ENCODE peak calls at places on chromosome 21, in nine cellular contexts. One of them, this sample, is unnamed.

GRCh38 chr21:46052703-46053651 is 44.9 kb upstream of the COL6A2 start:
- DNase-seq in neural progenitor cell: no peak
- DNase-seq in testis: peak
- DNase-seq in HFF-Myc: no peak
- DNase-seq in AG10803: peak
- DNase-seq in A549: peak
- DNase-seq in endodermal cell: no peak
- DNase-seq in H7: peak
- DNase-seq in transverse colon: no peak
- DNase-seq in this sample: peak

GRCh38 chr21:42395302-42395701 is 550 bp downstream of the TMPRSS3 start:
- DNase-seq in neural progenitor cell: no peak
- DNase-seq in testis: no peak
- DNase-seq in HFF-Myc: no peak
- DNase-seq in AG10803: no peak
- DNase-seq in A549: no peak
- DNase-seq in endodermal cell: no peak
- DNase-seq in H7: no peak
- DNase-seq in transverse colon: peak
- DNase-seq in this sample: no peak

GRCh38 chr21:45479691-45480675 is 62.3 kb downstream of the SLC19A1 start:
- DNase-seq in neural progenitor cell: no peak
- DNase-seq in testis: no peak
- DNase-seq in HFF-Myc: no peak
- DNase-seq in AG10803: no peak
- DNase-seq in A549: no peak
- DNase-seq in endodermal cell: no peak
- DNase-seq in H7: no peak
- DNase-seq in transverse colon: no peak
- DNase-seq in this sample: no peak

GRCh38 chr21:42653492-42654061 is at the start of gene PDE9A:
- DNase-seq in neural progenitor cell: peak
- DNase-seq in testis: no peak
- DNase-seq in HFF-Myc: no peak
- DNase-seq in AG10803: no peak
- DNase-seq in A549: no peak
- DNase-seq in endodermal cell: peak
- DNase-seq in H7: peak
- DNase-seq in transverse colon: peak
- DNase-seq in this sample: no peak

GRCh38 chr21:44975720-44976555 is 36.1 kb downstream of the SLX9 start:
- DNase-seq in neural progenitor cell: no peak
- DNase-seq in testis: no peak
- DNase-seq in HFF-Myc: no peak
- DNase-seq in AG10803: no peak
- DNase-seq in A549: no peak
- DNase-seq in endodermal cell: no peak
- DNase-seq in H7: no peak
- DNase-seq in transverse colon: no peak
- DNase-seq in this sample: no peak

GRCh38 chr21:42027804-42028753 is 17.9 kb upstream of the ZBTB21 start:
- DNase-seq in neural progenitor cell: no peak
- DNase-seq in testis: no peak
- DNase-seq in HFF-Myc: no peak
- DNase-seq in AG10803: peak
- DNase-seq in A549: no peak
- DNase-seq in endodermal cell: no peak
- DNase-seq in H7: no peak
- DNase-seq in transverse colon: no peak
- DNase-seq in this sample: no peak

GRCh38 chr21:44531606-44532128 is 8.3 kb downstream of the KRTAP10-1 start:
- DNase-seq in neural progenitor cell: no peak
- DNase-seq in testis: no peak
- DNase-seq in HFF-Myc: no peak
- DNase-seq in AG10803: no peak
- DNase-seq in A549: no peak
- DNase-seq in endodermal cell: peak
- DNase-seq in H7: peak
- DNase-seq in transverse colon: peak
- DNase-seq in this sample: no peak

GRCh38 chr21:45818904-45819285 is 162.7 kb upstream of the COL6A1 start:
- DNase-seq in neural progenitor cell: no peak
- DNase-seq in testis: no peak
- DNase-seq in HFF-Myc: peak
- DNase-seq in AG10803: peak
- DNase-seq in A549: peak
- DNase-seq in endodermal cell: no peak
- DNase-seq in H7: peak
- DNase-seq in transverse colon: no peak
- DNase-seq in this sample: peak

GRCh38 chr21:41953831-41954653 is at the start of gene C2CD2:
- DNase-seq in neural progenitor cell: peak
- DNase-seq in testis: no peak
- DNase-seq in HFF-Myc: peak
- DNase-seq in AG10803: peak
- DNase-seq in A549: peak
- DNase-seq in endodermal cell: peak
- DNase-seq in H7: peak
- DNase-seq in transverse colon: peak
- DNase-seq in this sample: peak

GRCh38 chr21:45912611-45913415 is 68.8 kb upstream of the COL6A1 start:
- DNase-seq in neural progenitor cell: no peak
- DNase-seq in testis: no peak
- DNase-seq in HFF-Myc: no peak
- DNase-seq in AG10803: no peak
- DNase-seq in A549: no peak
- DNase-seq in endodermal cell: no peak
- DNase-seq in H7: no peak
- DNase-seq in transverse colon: no peak
- DNase-seq in this sample: no peak

GRCh38 chr21:38277501-38278111 is 20.8 kb downstream of the KCNJ15 start:
- DNase-seq in neural progenitor cell: no peak
- DNase-seq in testis: no peak
- DNase-seq in HFF-Myc: peak
- DNase-seq in AG10803: peak
- DNase-seq in A549: peak
- DNase-seq in endodermal cell: no peak
- DNase-seq in H7: no peak
- DNase-seq in transverse colon: no peak
- DNase-seq in this sample: peak

GRCh38 chr21:38661296-38662223 is 144.2 kb upstream of the ETS2 start:
- DNase-seq in neural progenitor cell: peak
- DNase-seq in testis: no peak
- DNase-seq in HFF-Myc: no peak
- DNase-seq in AG10803: peak
- DNase-seq in A549: peak
- DNase-seq in endodermal cell: peak
- DNase-seq in H7: peak
- DNase-seq in transverse colon: peak
- DNase-seq in this sample: peak

GRCh38 chr21:26157842-26158241 is 12.7 kb downstream of the APP start:
- DNase-seq in neural progenitor cell: no peak
- DNase-seq in testis: no peak
- DNase-seq in HFF-Myc: no peak
- DNase-seq in AG10803: no peak
- DNase-seq in A549: no peak
- DNase-seq in endodermal cell: no peak
- DNase-seq in H7: no peak
- DNase-seq in transverse colon: no peak
- DNase-seq in this sample: no peak

GRCh38 chr21:37593740-37594471 is 227.3 kb downstream of the DYRK1A start:
- DNase-seq in neural progenitor cell: peak
- DNase-seq in testis: no peak
- DNase-seq in HFF-Myc: no peak
- DNase-seq in AG10803: no peak
- DNase-seq in A549: no peak
- DNase-seq in endodermal cell: peak
- DNase-seq in H7: no peak
- DNase-seq in transverse colon: no peak
- DNase-seq in this sample: no peak

GRCh38 chr21:46092026-46092764 is 5.7 kb upstream of the COL6A2 start:
- DNase-seq in neural progenitor cell: no peak
- DNase-seq in testis: peak
- DNase-seq in HFF-Myc: peak
- DNase-seq in AG10803: peak
- DNase-seq in A549: no peak
- DNase-seq in endodermal cell: no peak
- DNase-seq in H7: no peak
- DNase-seq in transverse colon: peak
- DNase-seq in this sample: peak

GRCh38 chr21:33238565-33239255 is 9.0 kb downstream of the IFNAR2 start:
- DNase-seq in neural progenitor cell: no peak
- DNase-seq in testis: no peak
- DNase-seq in HFF-Myc: no peak
- DNase-seq in AG10803: no peak
- DNase-seq in A549: no peak
- DNase-seq in endodermal cell: no peak
- DNase-seq in H7: no peak
- DNase-seq in transverse colon: peak
- DNase-seq in this sample: no peak
- H3K4me3 ChIP-seq in neural progenitor cell: no peak
- H3K4me3 ChIP-seq in testis: no peak
- H3K4me3 ChIP-seq in HFF-Myc: no peak
- H3K4me3 ChIP-seq in AG10803: no peak
- H3K4me3 ChIP-seq in A549: no peak
- H3K4me3 ChIP-seq in endodermal cell: no peak
- H3K4me3 ChIP-seq in H7: no peak
- H3K4me3 ChIP-seq in transverse colon: no peak
- H3K4me3 ChIP-seq in this sample: no peak

DNA sequence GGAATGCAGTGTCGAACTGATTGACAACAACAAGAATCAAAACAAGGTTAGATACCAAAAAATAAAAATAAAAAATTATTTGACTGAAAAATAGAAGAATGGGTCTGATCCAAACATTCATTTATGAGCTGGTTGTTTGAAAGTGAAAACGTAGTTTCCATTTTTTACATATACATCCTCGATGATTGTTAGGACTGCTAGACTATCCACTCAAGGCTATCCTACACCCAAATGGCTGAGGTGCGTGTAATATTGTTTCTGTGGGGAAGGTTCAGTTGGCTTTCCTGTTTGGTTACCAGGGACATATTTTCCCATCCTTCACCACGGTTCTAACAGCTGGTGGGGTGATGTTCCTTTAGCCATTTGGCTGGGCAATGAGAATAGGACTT is 66.2 kb downstream of the MAP3K7CL start:
- DNase-seq in neural progenitor cell: no peak
- DNase-seq in testis: no peak
- DNase-seq in HFF-Myc: no peak
- DNase-seq in AG10803: no peak
- DNase-seq in A549: no peak
- DNase-seq in endodermal cell: no peak
- DNase-seq in H7: no peak
- DNase-seq in transverse colon: no peak
- DNase-seq in this sample: no peak
- H3K4me3 ChIP-seq in neural progenitor cell: no peak
- H3K4me3 ChIP-seq in testis: no peak
- H3K4me3 ChIP-seq in HFF-Myc: no peak
- H3K4me3 ChIP-seq in AG10803: no peak
- H3K4me3 ChIP-seq in A549: peak
- H3K4me3 ChIP-seq in endodermal cell: no peak
- H3K4me3 ChIP-seq in H7: no peak
- H3K4me3 ChIP-seq in transverse colon: no peak
- H3K4me3 ChIP-seq in this sample: no peak

GRCh38 chr21:34521561-34521960 is 9.6 kb upstream of the KCNE1 start:
- DNase-seq in neural progenitor cell: no peak
- DNase-seq in testis: no peak
- DNase-seq in HFF-Myc: no peak
- DNase-seq in AG10803: no peak
- DNase-seq in A549: no peak
- DNase-seq in endodermal cell: no peak
- DNase-seq in H7: no peak
- DNase-seq in transverse colon: no peak
- DNase-seq in this sample: no peak
- H3K4me3 ChIP-seq in neural progenitor cell: no peak
- H3K4me3 ChIP-seq in testis: no peak
- H3K4me3 ChIP-seq in HFF-Myc: no peak
- H3K4me3 ChIP-seq in AG10803: no peak
- H3K4me3 ChIP-seq in A549: no peak
- H3K4me3 ChIP-seq in endodermal cell: no peak
- H3K4me3 ChIP-seq in H7: no peak
- H3K4me3 ChIP-seq in transverse colon: no peak
- H3K4me3 ChIP-seq in this sample: no peak

GRCh38 chr21:22421416-22422190 is 1423.4 kb downstream of the NCAM2 start:
- DNase-seq in neural progenitor cell: no peak
- DNase-seq in testis: no peak
- DNase-seq in HFF-Myc: no peak
- DNase-seq in AG10803: no peak
- DNase-seq in A549: no peak
- DNase-seq in endodermal cell: no peak
- DNase-seq in H7: no peak
- DNase-seq in transverse colon: no peak
- DNase-seq in this sample: no peak
- H3K4me3 ChIP-seq in neural progenitor cell: no peak
- H3K4me3 ChIP-seq in testis: no peak
- H3K4me3 ChIP-seq in HFF-Myc: no peak
- H3K4me3 ChIP-seq in AG10803: no peak
- H3K4me3 ChIP-seq in A549: no peak
- H3K4me3 ChIP-seq in endodermal cell: no peak
- H3K4me3 ChIP-seq in H7: no peak
- H3K4me3 ChIP-seq in transverse colon: no peak
- H3K4me3 ChIP-seq in this sample: no peak

GRCh38 chr21:40845621-40846020 is 1.3 kb downstream of the DSCAM start:
- DNase-seq in neural progenitor cell: no peak
- DNase-seq in testis: no peak
- DNase-seq in HFF-Myc: no peak
- DNase-seq in AG10803: peak
- DNase-seq in A549: no peak
- DNase-seq in endodermal cell: no peak
- DNase-seq in H7: no peak
- DNase-seq in transverse colon: no peak
- DNase-seq in this sample: no peak
- H3K4me3 ChIP-seq in neural progenitor cell: no peak
- H3K4me3 ChIP-seq in testis: no peak
- H3K4me3 ChIP-seq in HFF-Myc: no peak
- H3K4me3 ChIP-seq in AG10803: no peak
- H3K4me3 ChIP-seq in A549: no peak
- H3K4me3 ChIP-seq in endodermal cell: no peak
- H3K4me3 ChIP-seq in H7: no peak
- H3K4me3 ChIP-seq in transverse colon: no peak
- H3K4me3 ChIP-seq in this sample: no peak

GRCh38 chr21:29697555-29698193 is 242.1 kb downstream of the GRIK1 start:
- DNase-seq in neural progenitor cell: no peak
- DNase-seq in testis: no peak
- DNase-seq in HFF-Myc: no peak
- DNase-seq in AG10803: no peak
- DNase-seq in A549: no peak
- DNase-seq in endodermal cell: no peak
- DNase-seq in H7: no peak
- DNase-seq in transverse colon: no peak
- DNase-seq in this sample: peak
- H3K4me3 ChIP-seq in neural progenitor cell: no peak
- H3K4me3 ChIP-seq in testis: no peak
- H3K4me3 ChIP-seq in HFF-Myc: no peak
- H3K4me3 ChIP-seq in AG10803: no peak
- H3K4me3 ChIP-seq in A549: no peak
- H3K4me3 ChIP-seq in endodermal cell: no peak
- H3K4me3 ChIP-seq in H7: no peak
- H3K4me3 ChIP-seq in transverse colon: no peak
- H3K4me3 ChIP-seq in this sample: no peak

This sample was measured in fibroblast of mammary gland.